ENCODE peak calls at places on chromosome 18, in five cellular contexts. R, B, O, L and V are unnamed samples.
A peak's percentile ranks its signal among the peaks of the same experiment; 100 is the strongest.

GRCh38 chr18:79859314-79859713 is 61.6 kb downstream of the KCNG2 start:
- DNase-seq in O (no peak), L (no peak), B (no peak), R (no peak), V (no peak)

GRCh38 chr18:32346667-32347066 is 124.0 kb downstream of the GAREM1 start:
- DNase-seq in B (no peak), O (peak; percentile 57), R (no peak), L (no peak), V (no peak)

GRCh38 chr18:55054591-55054990 is 95.3 kb upstream of the CCDC68 start:
- DNase-seq in L (no peak), R (no peak), B (no peak), O (no peak), V (no peak)

GRCh38 chr18:58911766-58912165 is 47.1 kb downstream of the ZNF532 start:
- DNase-seq in B (no peak), O (peak; percentile 76), R (no peak), L (no peak), V (no peak)

GRCh38 chr18:45920367-45920766 is 46.8 kb downstream of the EPG5 start:
- DNase-seq in L (peak; percentile 93), O (peak; percentile 94), R (peak; percentile 14), B (peak; percentile 41), V (no peak)

GRCh38 chr18:6355789-6356589 is 58.7 kb downstream of the L3MBTL4 start:
- DNase-seq in O (no peak), L (no peak), R (no peak), B (no peak), V (no peak)

GRCh38 chr18:48216639-48217280 is 192.4 kb downstream of the ZBTB7C start:
- DNase-seq in B (no peak), R (no peak), O (peak; percentile 72), L (no peak), V (no peak)

GRCh38 chr18:72866901-72867701 is 686 bp downstream of the NETO1 start:
- DNase-seq in R (no peak), O (no peak), B (no peak), L (no peak), V (no peak)

GRCh38 chr18:55633032-55633431 is 45.0 kb upstream of the TCF4 start:
- DNase-seq in R (no peak), L (no peak), O (no peak), B (no peak), V (no peak)

GRCh38 chr18:47800756-47801155 is 129.7 kb downstream of the SMAD2 start:
- DNase-seq in B (no peak), O (no peak), L (no peak), R (no peak), V (no peak)

GRCh38 chr18:35609236-35609635 is 27.7 kb downstream of the GALNT1 start:
- DNase-seq in B (no peak), L (no peak), O (no peak), R (no peak), V (no peak)

GRCh38 chr18:35490894-35491688 is 6.7 kb downstream of the INO80C start:
- DNase-seq in L (no peak), B (no peak), R (no peak), O (no peak), V (no peak)

GRCh38 chr18:35481960-35482366 is 15.8 kb downstream of the INO80C start:
- DNase-seq in B (no peak), R (no peak), L (no peak), O (no peak), V (no peak)

DNA sequence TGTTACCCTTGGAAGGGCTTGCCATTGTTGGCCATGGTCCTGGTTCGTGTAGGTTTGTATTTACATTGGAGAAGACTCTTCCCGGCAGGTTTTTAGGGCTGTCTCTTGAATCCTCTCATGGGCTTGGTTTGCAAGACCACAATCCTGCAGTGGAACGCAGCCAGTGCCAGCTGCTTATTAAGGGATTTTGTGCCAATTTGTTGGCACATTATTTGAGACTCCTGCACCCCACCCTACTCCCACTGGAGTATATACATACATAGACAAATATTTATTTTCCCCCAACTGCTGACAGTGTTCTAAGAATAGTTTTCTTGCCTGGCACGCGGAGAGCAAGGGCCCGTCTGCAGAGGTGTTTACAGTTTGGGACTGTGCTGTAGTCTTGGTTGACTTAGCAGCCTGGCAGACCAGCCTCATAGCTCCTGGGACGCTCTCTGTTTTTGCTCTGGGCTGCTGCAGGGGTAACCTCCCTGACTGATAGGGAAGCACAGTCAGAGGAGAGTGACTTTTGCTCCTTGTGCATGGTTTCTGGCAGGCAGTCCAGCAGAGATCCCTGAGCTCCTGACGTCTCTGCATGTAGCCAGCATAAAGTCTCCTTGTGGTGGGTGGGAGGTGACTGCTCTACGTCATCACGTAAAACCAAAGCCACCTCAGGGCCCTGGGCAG is 1.9 kb downstream of the LDLRAD4 start:
- DNase-seq in B (no peak), L (no peak), O (peak; percentile 56), R (no peak), V (no peak)
- H3K4me3 ChIP-seq in B (no peak overlapping the region), L (peak overlapping the region; percentile 92), O (no peak overlapping the region), R (no peak overlapping the region), V (no peak overlapping the region)

GRCh38 chr18:69883781-69884180 is 63.9 kb downstream of the CD226 start:
- DNase-seq in O (no peak), R (no peak), B (no peak), L (no peak), V (no peak)
- TF ChIP-seq CTCF in O (no peak), R (no peak), B (no peak), L (no peak), V (no peak)

DNA sequence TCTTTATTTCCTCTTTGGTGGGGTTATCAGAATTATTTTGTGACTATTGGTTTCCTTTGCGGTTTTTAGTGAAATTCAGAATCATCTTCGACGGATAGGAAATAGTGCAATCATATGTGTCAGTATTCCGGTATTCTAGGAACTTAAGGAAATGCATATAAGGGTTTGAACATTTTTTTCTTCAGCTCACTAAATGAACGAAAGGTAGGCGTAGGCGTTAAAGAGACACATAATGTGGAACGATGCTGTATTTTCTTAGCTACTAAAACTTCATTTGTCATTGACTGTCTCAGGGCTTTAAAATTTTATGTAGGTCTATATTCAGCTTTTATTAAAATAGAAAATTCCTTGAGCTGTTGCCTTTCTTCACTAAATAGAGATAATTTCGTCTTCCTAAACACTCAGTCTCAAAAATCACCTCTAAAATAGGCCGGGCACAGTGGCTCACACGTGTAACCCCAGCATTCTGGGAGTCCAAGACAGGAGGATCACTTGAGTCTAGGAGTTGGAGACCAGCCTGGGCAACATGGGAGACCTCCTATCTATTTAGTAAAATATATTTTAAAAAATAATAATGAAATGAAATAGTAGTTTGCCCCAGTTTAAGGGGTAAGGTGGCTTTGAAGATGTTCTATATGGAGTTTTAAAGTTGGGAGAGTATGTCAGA is 1.5 kb upstream of the YES1 start:
- DNase-seq in L (no peak), R (no peak), B (no peak), O (no peak), V (no peak)
- H3K4me3 ChIP-seq in L (peak overlapping the region; percentile 96), R (no peak overlapping the region), B (no peak overlapping the region), O (no peak overlapping the region), V (no peak overlapping the region)

GRCh38 chr18:49447810-49448745 is 12.4 kb downstream of the DYM start:
- DNase-seq in O (peak; percentile 25), B (no peak), R (no peak), L (no peak), V (no peak)
- TF ChIP-seq CTCF in O (peak; percentile 31), B (peak; percentile 57), R (peak; percentile 54), L (peak; percentile 47), V (peak; percentile 65)

DNA sequence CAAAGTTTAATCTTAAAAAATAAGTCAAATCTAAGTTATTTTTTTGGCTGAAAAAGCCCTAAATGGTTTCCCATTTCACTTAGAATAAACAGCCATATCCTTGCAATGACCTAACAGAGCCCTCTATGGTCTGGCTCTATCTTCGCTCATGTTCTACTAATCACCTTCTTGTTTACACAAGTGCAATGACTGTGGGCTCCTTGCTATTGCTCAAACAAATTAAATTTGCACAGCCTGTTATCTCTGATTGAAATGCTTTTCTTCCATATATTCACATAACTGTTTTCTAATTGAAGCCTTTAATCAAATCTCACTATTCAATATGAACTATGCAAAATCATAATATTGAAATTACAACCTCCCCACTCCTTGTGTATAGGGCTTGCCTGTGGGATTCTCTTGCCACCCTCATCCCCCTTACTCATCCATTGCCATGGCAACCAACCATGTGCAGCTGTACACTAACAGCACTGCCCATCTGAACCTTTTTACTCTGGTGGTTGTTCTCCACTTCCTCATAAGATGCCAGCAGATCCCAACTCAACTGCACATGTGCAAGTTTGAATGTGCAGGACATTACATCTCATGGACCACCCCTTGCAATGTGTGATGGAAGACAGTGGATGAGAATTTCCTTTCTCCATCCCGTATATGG is 1083.2 kb downstream of the SOCS6 start:
- DNase-seq in L (no peak), R (no peak), B (no peak), O (no peak), V (no peak)
- H3K4me3 ChIP-seq in L (no peak overlapping the region), R (no peak overlapping the region), B (no peak overlapping the region), O (no peak overlapping the region), V (no peak overlapping the region)

DNA sequence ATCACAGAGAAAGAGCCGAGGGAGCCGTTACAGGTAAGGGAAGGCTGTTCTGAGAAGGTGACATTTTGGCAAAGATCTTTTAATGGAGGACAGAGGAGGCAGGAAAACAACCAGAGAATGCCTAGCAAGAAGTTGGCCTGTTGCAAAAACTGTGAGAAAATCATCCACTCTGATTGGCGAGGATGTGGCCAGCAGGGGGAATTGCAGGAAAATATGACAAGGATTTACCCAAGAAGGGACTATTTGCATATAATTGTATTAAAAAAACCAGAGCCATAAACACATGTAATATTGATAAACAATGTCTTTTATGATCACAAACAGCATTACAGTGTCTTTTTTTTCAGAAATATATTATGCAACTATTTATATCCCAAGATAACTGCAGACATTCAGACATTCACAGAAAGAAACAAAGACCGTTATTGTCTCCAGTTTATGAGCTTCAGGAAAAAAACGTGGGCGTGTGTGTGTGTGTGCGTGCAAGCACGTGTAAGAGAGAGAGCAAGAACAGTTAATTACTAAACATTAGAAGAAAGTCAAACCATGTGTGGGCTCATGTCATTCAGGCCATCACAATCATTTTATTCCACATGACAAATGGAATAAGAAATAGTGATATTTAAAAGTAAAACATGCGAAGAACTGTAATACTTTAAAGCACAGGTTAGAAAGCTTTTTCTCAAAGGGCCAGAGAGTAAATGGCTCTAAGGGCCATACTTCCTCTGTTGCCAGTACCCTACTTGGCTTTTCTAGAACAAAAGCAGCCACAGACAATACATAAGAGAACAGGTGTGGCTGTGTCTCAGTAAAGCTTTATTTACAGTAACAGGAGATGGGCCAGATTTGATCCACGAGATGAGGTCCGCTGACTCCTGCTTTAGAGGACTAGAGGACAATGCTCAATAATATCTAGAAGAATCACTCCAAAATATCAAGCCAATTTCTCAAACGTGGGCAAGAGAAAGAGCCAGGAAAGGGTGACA is 324.1 kb downstream of the DLGAP1 start:
- DNase-seq in O (no peak), B (no peak), R (no peak), L (no peak), V (no peak)
- TF ChIP-seq CTCF in O (no peak), B (no peak), R (no peak), L (no peak), V (no peak)

GRCh38 chr18:22710628-22711380 is 222.3 kb upstream of the RBBP8 start:
- DNase-seq in O (peak; percentile 20), L (no peak), R (no peak), B (no peak), V (no peak)
- H3K4me3 ChIP-seq in O (peak overlapping the region; percentile 20), L (peak overlapping the region; percentile 53), R (peak overlapping the region; percentile 47), B (peak overlapping the region; percentile 7), V (no peak overlapping the region)

GRCh38 chr18:9474103-9474982 is 970 bp upstream of the RALBP1 start:
- DNase-seq in O (peak; percentile 2), L (no peak), B (peak; percentile 28), R (no peak), V (no peak)
- TF ChIP-seq CTCF in O (no peak), L (no peak), B (peak; percentile 24), R (no peak), V (no peak)

GRCh38 chr18:74595425-74595824 is 2.2 kb upstream of the ZNF407 start:
- DNase-seq in B (no peak), O (no peak), R (no peak), L (no peak), V (no peak)
- H3K4me3 ChIP-seq in B (no peak overlapping the region), O (no peak overlapping the region), R (no peak overlapping the region), L (peak overlapping the region; percentile 98), V (no peak overlapping the region)